ENCODE peak calls at places on chromosomes 12 and 14, in five cellular contexts. One of them, this sample, is unnamed.
A peak's percentile ranks its signal among the peaks of the same experiment; 100 is the strongest.

GRCh38 chr12:26732010-26732908 is 100.7 kb downstream of the ITPR2 start:
- DNase-seq in SW480: no peak
- DNase-seq in SK-MEL-5: no peak
- DNase-seq in A673: no peak
- DNase-seq in MM.1S: peak; percentile 22
- DNase-seq in this sample: no peak

GRCh38 chr14:32542507-32542906 is 213.4 kb downstream of the AKAP6 start:
- DNase-seq in SW480: no peak
- DNase-seq in SK-MEL-5: peak; percentile 21
- DNase-seq in A673: no peak
- DNase-seq in MM.1S: no peak
- DNase-seq in this sample: no peak

GRCh38 chr12:100214518-100214917 is 13.9 kb downstream of the ACTR6 start:
- DNase-seq in SW480: no peak
- DNase-seq in SK-MEL-5: no peak
- DNase-seq in A673: no peak
- DNase-seq in MM.1S: no peak
- DNase-seq in this sample: no peak

GRCh38 chr14:101151226-101151929 is 247.9 kb upstream of the RTL1 start:
- DNase-seq in SW480: peak; percentile 82
- DNase-seq in SK-MEL-5: no peak
- DNase-seq in A673: no peak
- DNase-seq in MM.1S: no peak
- DNase-seq in this sample: no peak

GRCh38 chr12:11891350-11892064 is 179.2 kb upstream of the BCL2L14 start:
- DNase-seq in SW480: no peak
- DNase-seq in SK-MEL-5: no peak
- DNase-seq in A673: no peak
- DNase-seq in MM.1S: no peak
- DNase-seq in this sample: no peak

GRCh38 chr12:98253207-98253606 is 262.2 kb upstream of the TMPO start:
- DNase-seq in SW480: no peak
- DNase-seq in SK-MEL-5: no peak
- DNase-seq in A673: no peak
- DNase-seq in MM.1S: no peak
- DNase-seq in this sample: peak; percentile 53

GRCh38 chr12:110581951-110582285 is 1.2 kb downstream of the PPTC7 start:
- DNase-seq in SW480: peak; percentile 38
- DNase-seq in SK-MEL-5: no peak
- DNase-seq in A673: peak; percentile 21
- DNase-seq in MM.1S: no peak
- DNase-seq in this sample: no peak

GRCh38 chr14:39267592-39268112 is 33.9 kb downstream of the MIA2 start:
- DNase-seq in SW480: peak; percentile 78
- DNase-seq in SK-MEL-5: no peak
- DNase-seq in A673: peak; percentile 40
- DNase-seq in MM.1S: peak; percentile 47
- DNase-seq in this sample: peak; percentile 60

GRCh38 chr14:93533437-93533836 is 102.7 kb downstream of the UNC79 start:
- DNase-seq in SW480: no peak
- DNase-seq in SK-MEL-5: no peak
- DNase-seq in A673: no peak
- DNase-seq in MM.1S: no peak
- DNase-seq in this sample: no peak

GRCh38 chr12:132538336-132539015 is 48.5 kb downstream of the FBRSL1 start:
- DNase-seq in SW480: no peak
- DNase-seq in SK-MEL-5: no peak
- DNase-seq in A673: no peak
- DNase-seq in MM.1S: no peak
- DNase-seq in this sample: no peak

GRCh38 chr12:54431911-54432814 is 13.1 kb upstream of the ITGA5 start:
- DNase-seq in SW480: peak; percentile 98
- DNase-seq in SK-MEL-5: no peak
- DNase-seq in A673: peak; percentile 85
- DNase-seq in MM.1S: no peak
- DNase-seq in this sample: no peak

GRCh38 chr12:12726543-12727093 is 9.4 kb downstream of the CDKN1B start:
- DNase-seq in SW480: peak; percentile 65
- DNase-seq in SK-MEL-5: no peak
- DNase-seq in A673: no peak
- DNase-seq in MM.1S: peak; percentile 45
- DNase-seq in this sample: peak; percentile 70

GRCh38 chr12:114834621-114835020 is 150.6 kb upstream of the TBX3 start:
- DNase-seq in SW480: peak; percentile 39
- DNase-seq in SK-MEL-5: no peak
- DNase-seq in A673: no peak
- DNase-seq in MM.1S: no peak
- DNase-seq in this sample: no peak

GRCh38 chr14:103110681-103111296 is 12.5 kb upstream of the TNFAIP2 start:
- DNase-seq in SW480: no peak
- DNase-seq in SK-MEL-5: no peak
- DNase-seq in A673: no peak
- DNase-seq in MM.1S: peak; percentile 38
- DNase-seq in this sample: no peak

GRCh38 chr12:128938886-128939285 is 85.6 kb downstream of the GLT1D1 start:
- DNase-seq in SW480: no peak
- DNase-seq in SK-MEL-5: no peak
- DNase-seq in A673: no peak
- DNase-seq in MM.1S: no peak
- DNase-seq in this sample: no peak

GRCh38 chr12:113912761-113913295 is 53.3 kb downstream of the RBM19 start:
- DNase-seq in SW480: peak; percentile 40
- DNase-seq in SK-MEL-5: peak; percentile 77
- DNase-seq in A673: peak; percentile 67
- DNase-seq in MM.1S: peak; percentile 36
- DNase-seq in this sample: peak; percentile 54

GRCh38 chr12:6831021-6831420 is 2.8 kb downstream of the P3H3 start:
- DNase-seq in SW480: no peak
- DNase-seq in SK-MEL-5: no peak
- DNase-seq in A673: no peak
- DNase-seq in MM.1S: no peak
- DNase-seq in this sample: no peak

GRCh38 chr14:90455100-90455571 is 58.3 kb downstream of the CALM1 start:
- DNase-seq in SW480: no peak
- DNase-seq in SK-MEL-5: no peak
- DNase-seq in A673: no peak
- DNase-seq in MM.1S: no peak
- DNase-seq in this sample: no peak

GRCh38 chr12:116718578-116719454 is 19.1 kb downstream of the SPRING1 start:
- DNase-seq in SW480: no peak
- DNase-seq in SK-MEL-5: no peak
- DNase-seq in A673: peak; percentile 69
- DNase-seq in MM.1S: no peak
- DNase-seq in this sample: peak; percentile 99

GRCh38 chr14:85793533-85793932 is 263.6 kb downstream of the FLRT2 start:
- DNase-seq in SW480: no peak
- DNase-seq in SK-MEL-5: no peak
- DNase-seq in A673: no peak
- DNase-seq in MM.1S: no peak
- DNase-seq in this sample: no peak

GRCh38 chr12:42125372-42125767 is 19.3 kb downstream of the GXYLT1 start:
- DNase-seq in SW480: no peak
- DNase-seq in SK-MEL-5: no peak
- DNase-seq in A673: no peak
- DNase-seq in MM.1S: no peak
- DNase-seq in this sample: no peak

GRCh38 chr14:98926151-98926550 is 345.8 kb downstream of the BCL11B start:
- DNase-seq in SW480: no peak
- DNase-seq in SK-MEL-5: no peak
- DNase-seq in A673: no peak
- DNase-seq in MM.1S: no peak
- DNase-seq in this sample: no peak

GRCh38 chr12:52818376-52818775 is 4.5 kb upstream of the KRT4 start:
- DNase-seq in SW480: no peak
- DNase-seq in SK-MEL-5: no peak
- DNase-seq in A673: no peak
- DNase-seq in MM.1S: no peak
- DNase-seq in this sample: no peak

GRCh38 chr14:24389266-24389855 is 9.4 kb upstream of the NYNRIN start:
- DNase-seq in SW480: no peak
- DNase-seq in SK-MEL-5: no peak
- DNase-seq in A673: no peak
- DNase-seq in MM.1S: no peak
- DNase-seq in this sample: no peak

GRCh38 chr14:36582011-36582873 is at the start of gene NKX2-8:
- DNase-seq in SW480: peak; percentile 25
- DNase-seq in SK-MEL-5: no peak
- DNase-seq in A673: peak; percentile 21
- DNase-seq in MM.1S: no peak
- DNase-seq in this sample: peak; percentile 84

GRCh38 chr12:19431407-19432308 is 7.6 kb upstream of the AEBP2 start:
- DNase-seq in SW480: no peak
- DNase-seq in SK-MEL-5: no peak
- DNase-seq in A673: peak; percentile 56
- DNase-seq in MM.1S: no peak
- DNase-seq in this sample: peak; percentile 58

GRCh38 chr12:27462151-27462694 is 15.7 kb downstream of the SMCO2 start:
- DNase-seq in SW480: no peak
- DNase-seq in SK-MEL-5: peak; percentile 2
- DNase-seq in A673: peak; percentile 7
- DNase-seq in MM.1S: no peak
- DNase-seq in this sample: no peak

GRCh38 chr12:106004289-106004688 is 134.5 kb downstream of the NUAK1 start:
- DNase-seq in SW480: no peak
- DNase-seq in SK-MEL-5: no peak
- DNase-seq in A673: no peak
- DNase-seq in MM.1S: no peak
- DNase-seq in this sample: no peak

This sample was measured in DMS79 treated with DMSO at 0.1 percent for 48 hours.